ENCODE peak calls at places on chromosomes 3 and 15, in six cellular contexts. W is lung; E is heart left ventricle; M is upper lobe of right lung; I is pancreas; D is CD8-positive, alpha-beta T cell. U is an unnamed sample. For H3K9me3 and H3K4me1, the result is how much of the 10 kb centered on the place peaks cover.

GRCh38 chr15:64717735-64718495 is 57.5 kb downstream of the RBPMS2 start:
- DNase-seq in W (no peak), E (no peak), M (no peak), I (no peak), D (no peak), U (peak)

GRCh38 chr3:123758081-123758564 is 126.0 kb downstream of the MYLK start:
- DNase-seq in W (no peak), E (no peak), M (no peak), I (no peak), D (no peak), U (peak)

GRCh38 chr3:58737644-58738043 is 71.1 kb upstream of the FAM3D start:
- DNase-seq in W (no peak), E (no peak), M (no peak), I (no peak), D (no peak), U (no peak)

GRCh38 chr3:16372362-16373269 is 107.6 kb downstream of the OXNAD1 start:
- DNase-seq in W (no peak), E (peak), M (no peak), I (no peak), D (no peak), U (no peak)

GRCh38 chr3:47605646-47606045 is 27.0 kb upstream of the CSPG5 start:
- DNase-seq in W (no peak), E (no peak), M (no peak), I (no peak), D (no peak), U (no peak)

GRCh38 chr15:30889231-30889630 is 14.5 kb upstream of the FAN1 start:
- DNase-seq in W (no peak), E (no peak), M (no peak), I (no peak), D (no peak), U (no peak)

GRCh38 chr3:52155912-52156311 is 1.7 kb upstream of the POC1A start:
- DNase-seq in W (no peak), E (no peak), M (no peak), I (no peak), D (no peak), U (peak)

GRCh38 chr3:56291244-56291680 is 177.0 kb downstream of the ERC2 start:
- DNase-seq in W (no peak), E (no peak), M (no peak), I (no peak), D (no peak), U (no peak)

GRCh38 chr15:92079047-92079446 is 225.5 kb downstream of the SLCO3A1 start:
- DNase-seq in W (no peak), E (no peak), M (no peak), I (no peak), D (no peak), U (no peak)

GRCh38 chr3:167876603-167877325 is 141.2 kb downstream of the SERPINI1 start:
- DNase-seq in W (no peak), E (no peak), M (no peak), I (no peak), D (no peak), U (no peak)

GRCh38 chr15:52441846-52442245 is 86.8 kb downstream of the MYO5A start:
- DNase-seq in W (no peak), E (no peak), M (no peak), I (no peak), D (no peak), U (no peak)

GRCh38 chr15:80849308-80849707 is 70.1 kb downstream of the CEMIP start:
- DNase-seq in W (peak), E (peak), M (peak), I (no peak), D (no peak), U (peak)

GRCh38 chr15:68749365-68750141 is 71.1 kb downstream of the ANP32A start:
- DNase-seq in W (no peak), E (peak), M (no peak), I (no peak), D (no peak), U (no peak)

GRCh38 chr3:15794303-15794771 is 3.4 kb downstream of the ANKRD28 start:
- DNase-seq in W (no peak), E (no peak), M (no peak), I (no peak), D (no peak), U (no peak)

GRCh38 chr15:59169337-59169736 is 37.3 kb upstream of the LDHAL6B start:
- DNase-seq in W (no peak), E (no peak), M (no peak), I (no peak), D (no peak), U (no peak)

GRCh38 chr15:66905954-66906353 is 159.4 kb upstream of the SMAD3 start:
- DNase-seq in W (no peak), E (no peak), M (no peak), I (no peak), D (no peak), U (no peak)

GRCh38 chr15:98916826-98917225 is 90.8 kb downstream of the PGPEP1L start:
- DNase-seq in W (no peak), E (no peak), M (no peak), I (no peak), D (no peak), U (no peak)

GRCh38 chr3:72258366-72258765 is 473.4 kb upstream of the PROK2 start:
- DNase-seq in W (no peak), E (no peak), M (no peak), I (no peak), D (no peak), U (no peak)

GRCh38 chr15:35399901-35400300 is 146.1 kb downstream of the DPH6 start:
- DNase-seq in W (no peak), E (no peak), M (no peak), I (no peak), D (no peak), U (no peak)

GRCh38 chr3:53846134-53846850 is at the start of the genes CHDH and IL17RB:
- DNase-seq in W (peak), E (peak), M (peak), I (peak), D (no peak), U (peak)

GRCh38 chr15:40812721-40813425 is 5.6 kb upstream of the DNAJC17 start:
- DNase-seq in W (no peak), E (no peak), M (no peak), I (no peak), D (no peak), U (peak)

GRCh38 chr3:54631507-54632280 is 296.2 kb downstream of the LRTM1 start:
- DNase-seq in W (no peak), E (no peak), M (no peak), I (no peak), D (no peak), U (no peak)

GRCh38 chr3:63993653-63994079 is 29.6 kb downstream of the PSMD6 start:
- DNase-seq in W (peak), E (peak), M (peak), I (peak), D (no peak), U (peak)

GRCh38 chr15:85854345-85855097 is 59.8 kb upstream of the KLHL25 start:
- DNase-seq in W (peak), E (no peak), M (no peak), I (no peak), D (peak), U (no peak)

GRCh38 chr3:197534348-197534725 is 21.4 kb downstream of the BDH1 start:
- DNase-seq in W (no peak), E (no peak), M (no peak), I (no peak), D (no peak), U (no peak)

DNA sequence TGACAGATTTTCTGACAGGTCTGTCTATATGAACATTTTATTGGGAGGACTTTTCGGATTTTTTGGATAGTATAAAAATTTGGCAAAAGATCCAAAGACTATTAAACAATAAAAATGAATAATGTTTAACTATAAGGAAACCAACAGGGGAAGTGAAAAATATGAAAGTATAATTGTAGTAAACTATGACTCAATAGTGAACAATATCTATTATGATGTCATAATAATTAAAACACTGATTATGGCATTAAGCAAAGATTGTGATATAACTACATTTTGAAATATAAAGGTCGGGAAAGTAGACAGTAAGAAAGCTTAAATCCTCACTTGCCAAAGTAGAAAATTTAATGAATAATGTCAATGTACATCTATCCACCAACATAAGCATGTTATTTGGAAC is 44.3 kb upstream of the CNTN6 start:
- DNase-seq in W (no peak), E (no peak), M (no peak), I (no peak), D (no peak), U (no peak)
- H3K9me3 ChIP-seq in W (under half), E (under half), M (under half), I (under half), D (under half), U (under half)

DNA sequence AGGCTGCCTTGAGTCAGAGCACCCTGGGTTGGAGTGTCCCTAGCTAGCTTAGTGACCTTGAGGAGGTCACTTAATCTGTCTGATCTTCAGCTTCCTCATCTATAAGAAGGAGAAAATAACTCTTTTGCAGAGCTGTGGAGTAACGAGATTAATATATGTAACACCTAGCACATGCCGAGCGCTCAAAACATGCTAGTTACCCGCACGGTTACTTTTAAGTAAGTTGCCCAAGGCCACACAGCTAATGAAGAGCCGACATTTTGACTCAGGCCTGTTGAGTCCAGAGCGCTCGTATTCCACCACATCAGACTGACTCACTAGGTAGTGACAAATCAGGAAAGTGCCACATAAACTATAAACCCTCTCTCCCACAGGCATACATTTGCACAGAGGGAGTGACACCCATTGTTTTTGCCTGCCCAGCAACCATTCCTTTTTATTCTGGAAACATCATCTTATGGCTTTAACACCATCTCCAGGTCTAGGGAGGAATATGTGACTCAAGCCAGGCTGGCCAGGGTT is 42.4 kb downstream of the BHLHE40 start:
- DNase-seq in W (no peak), E (no peak), M (no peak), I (no peak), D (no peak), U (no peak)
- H3K4me1 ChIP-seq in W (under half), E (under half), M (under half), I (under half), D (under half), U (under half)

DNA sequence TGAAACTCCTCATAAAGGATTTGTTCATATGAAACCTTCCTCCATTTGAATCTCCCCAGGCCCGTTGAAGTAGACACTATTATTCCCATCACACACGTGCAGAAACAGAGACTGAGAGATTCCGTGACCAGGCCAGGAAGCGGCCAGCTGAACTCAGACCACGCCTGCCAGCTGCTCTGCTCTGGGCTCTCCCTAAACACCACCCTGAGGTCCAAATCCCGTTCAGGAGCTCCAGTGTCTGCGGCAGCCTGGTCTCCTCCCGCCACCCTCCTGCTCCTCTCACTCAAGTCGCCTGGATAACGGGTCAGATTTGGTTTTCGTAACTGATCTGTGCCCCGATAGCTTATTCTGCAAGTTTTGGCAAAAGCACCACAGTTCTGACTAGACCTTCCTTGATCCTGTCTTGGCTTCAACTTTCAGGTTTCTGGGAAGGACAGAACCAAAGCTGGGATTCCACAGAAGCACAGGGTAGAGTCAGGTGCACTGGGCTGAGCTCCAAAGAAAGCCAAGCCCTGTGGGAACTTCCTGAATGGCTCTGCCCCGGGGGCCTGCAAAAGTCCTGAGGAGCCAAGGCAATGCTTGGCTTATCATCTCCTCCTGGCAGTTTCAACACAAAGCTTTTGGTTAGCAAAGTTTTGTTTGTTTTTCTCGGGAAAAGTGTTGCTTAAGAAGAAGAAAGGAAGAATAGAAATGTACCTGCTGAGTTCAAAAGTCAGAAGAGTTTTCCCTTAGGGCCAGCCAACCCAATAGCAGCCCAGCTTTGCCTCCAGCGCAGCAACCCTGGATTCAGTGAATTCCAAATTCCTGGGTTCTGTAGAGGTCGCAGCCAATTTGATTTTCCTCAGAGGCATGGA is 53.8 kb upstream of the SNRPA1 start:
- DNase-seq in W (peak), E (no peak), M (peak), I (peak), D (no peak), U (no peak)
- H3K4me3 ChIP-seq in W (no peak), E (no peak), M (no peak), I (no peak), D (no peak), U (no peak)

GRCh38 chr15:26461847-26462608 is 310.8 kb downstream of the GABRB3 start:
- DNase-seq in W (no peak), E (no peak), M (no peak), I (no peak), D (no peak), U (no peak)
- H3K9me3 ChIP-seq in W (under half), E (under half), M (under half), I (under half), D (under half), U (under half)

GRCh38 chr3:126918223-126918622 is 64.7 kb upstream of the PLXNA1 start:
- DNase-seq in W (no peak), E (no peak), M (no peak), I (no peak), D (no peak), U (no peak)
- H3K4me1 ChIP-seq in W (under half), E (under half), M (under half), I (under half), D (under half), U (under half)